ENCODE peak calls at places on chromosomes 6 and 20, in six cellular contexts. C is cerebellar cortex; V is head of caudate nucleus; P is GM12865; I is NCI-H446; Y is stimulated activated CD8-positive, alpha-beta memory T cell treated with anti-CD3 and anti-CD28 coated beads, Interleukin-7, amount 100 ng/mL, for 4 hours. G is an unnamed sample.

GRCh38 chr20:6632187-6632586 is 135.3 kb upstream of the BMP2 start:
- DNase-seq in C (peak), V (no peak), P (peak), I (no peak), Y (no peak), G (peak)

GRCh38 chr6:130426078-130426726 is 60.4 kb downstream of the TMEM200A start:
- DNase-seq in C (no peak), V (no peak), P (no peak), I (no peak), Y (no peak), G (no peak)

GRCh38 chr20:33388268-33388667 is 13.1 kb downstream of the CDK5RAP1 start:
- DNase-seq in C (no peak), V (no peak), P (no peak), I (no peak), Y (no peak), G (no peak)

GRCh38 chr20:58330229-58330628 is 20.7 kb downstream of the RAB22A start:
- DNase-seq in C (no peak), V (no peak), P (no peak), I (no peak), Y (no peak), G (no peak)

GRCh38 chr20:15287331-15287730 is 949.9 kb upstream of the FLRT3 start:
- DNase-seq in C (no peak), V (no peak), P (no peak), I (no peak), Y (no peak), G (no peak)

GRCh38 chr20:25050501-25051350 is 7.2 kb downstream of the ACSS1 start:
- DNase-seq in C (no peak), V (no peak), P (no peak), I (no peak), Y (no peak), G (no peak)

GRCh38 chr6:153090241-153090930 is 40.7 kb downstream of the RGS17 start:
- DNase-seq in C (no peak), V (no peak), P (no peak), I (no peak), Y (no peak), G (no peak)

GRCh38 chr20:64035066-64035932 is 683 bp upstream of the C20orf204 start:
- DNase-seq in C (no peak), V (no peak), P (peak), I (no peak), Y (no peak), G (no peak)

GRCh38 chr20:1876975-1877603 is 18.1 kb upstream of the SIRPA start:
- DNase-seq in C (no peak), V (no peak), P (peak), I (no peak), Y (no peak), G (peak)

GRCh38 chr20:2507464-2507863 is 1.3 kb downstream of the ZNF343 start:
- DNase-seq in C (no peak), V (no peak), P (no peak), I (no peak), Y (no peak), G (no peak)

GRCh38 chr6:3997144-3997770 is 81.7 kb downstream of the FAM217A start:
- DNase-seq in C (no peak), V (no peak), P (no peak), I (no peak), Y (no peak), G (no peak)

GRCh38 chr20:53208110-53208908 is 236.2 kb downstream of the TSHZ2 start:
- DNase-seq in C (peak), V (no peak), P (no peak), I (no peak), Y (no peak), G (peak)

GRCh38 chr20:15890358-15890982 is 682.8 kb downstream of the KIF16B start:
- DNase-seq in C (no peak), V (no peak), P (no peak), I (peak), Y (no peak), G (no peak)

GRCh38 chr20:62150236-62150575 is 6.6 kb downstream of the SS18L1 start:
- DNase-seq in C (no peak), V (no peak), P (no peak), I (no peak), Y (no peak), G (no peak)

GRCh38 chr20:49594929-49595311 is 27.0 kb upstream of the PTGIS start:
- DNase-seq in C (no peak), V (no peak), P (no peak), I (no peak), Y (no peak), G (no peak)